ENCODE peak calls at places on chromosomes 6 and 20, in eight cellular contexts. W is PC-3, P is neuronal stem cell, S is H9, C is H1, M is GM23248, E is DND-41, J is IMR-90. F is an unnamed sample. For H3K4me1, the result is how much of the 10 kb centered on the place peaks cover.

GRCh38 chr6:35275417-35275816 is 15.9 kb downstream of the ZNF76 start:
- DNase-seq in W (no peak), P (no peak), S (no peak), C (no peak), M (peak), E (no peak), J (no peak), F (no peak)

GRCh38 chr6:116036885-116037284 is 23.8 kb downstream of the FRK start:
- DNase-seq in W (peak), P (no peak), S (no peak), C (no peak), M (no peak), E (no peak), J (no peak), F (no peak)

GRCh38 chr6:46090115-46091079 is 39.4 kb upstream of the ENPP4 start:
- DNase-seq in W (peak), P (peak), S (peak), C (peak), M (peak), E (peak), J (peak), F (peak)

GRCh38 chr20:24832518-24832917 is 116.6 kb upstream of the CST7 start:
- DNase-seq in W (no peak), P (no peak), S (no peak), C (no peak), M (no peak), E (no peak), J (no peak), F (no peak)

GRCh38 chr6:64691069-64691468 is 1016.0 kb downstream of the EYS start:
- DNase-seq in W (peak), P (no peak), S (no peak), C (no peak), M (no peak), E (no peak), J (no peak), F (no peak)

GRCh38 chr6:114108119-114109002 is 137.4 kb upstream of the HDAC2 start:
- DNase-seq in W (peak), P (peak), S (peak), C (peak), M (peak), E (peak), J (peak), F (peak)

GRCh38 chr6:149318581-149319286 is 1.2 kb downstream of the TAB2 start:
- DNase-seq in W (peak), P (no peak), S (no peak), C (no peak), M (peak), E (no peak), J (no peak), F (peak)

GRCh38 chr6:109454483-109455160 is 950 bp downstream of the MICAL1 start:
- DNase-seq in W (no peak), P (no peak), S (no peak), C (no peak), M (peak), E (peak), J (peak), F (peak)

GRCh38 chr6:141403827-141404226 is 728.9 kb upstream of the GJE1 start:
- DNase-seq in W (no peak), P (no peak), S (no peak), C (no peak), M (peak), E (no peak), J (no peak), F (no peak)

GRCh38 chr6:100775667-100776066 is 105.5 kb downstream of the ASCC3 start:
- DNase-seq in W (peak), P (no peak), S (no peak), C (no peak), M (peak), E (no peak), J (no peak), F (no peak)

GRCh38 chr6:155224031-155224451 is 39.8 kb upstream of the CLDN20 start:
- DNase-seq in W (peak), P (no peak), S (no peak), C (no peak), M (peak), E (no peak), J (peak), F (no peak)

GRCh38 chr6:44268095-44268628 is 2.1 kb upstream of the TMEM151B start:
- DNase-seq in W (peak), P (peak), S (peak), C (peak), M (peak), E (peak), J (peak), F (peak)

GRCh38 chr6:146904596-146904995 is 299.6 kb upstream of the STXBP5 start:
- DNase-seq in W (no peak), P (no peak), S (no peak), C (no peak), M (peak), E (no peak), J (no peak), F (no peak)
- H3K9ac ChIP-seq in W (no peak), P (no peak), S (no peak), C (no peak), M (no peak), E (no peak), J (no peak), F (no peak)

DNA sequence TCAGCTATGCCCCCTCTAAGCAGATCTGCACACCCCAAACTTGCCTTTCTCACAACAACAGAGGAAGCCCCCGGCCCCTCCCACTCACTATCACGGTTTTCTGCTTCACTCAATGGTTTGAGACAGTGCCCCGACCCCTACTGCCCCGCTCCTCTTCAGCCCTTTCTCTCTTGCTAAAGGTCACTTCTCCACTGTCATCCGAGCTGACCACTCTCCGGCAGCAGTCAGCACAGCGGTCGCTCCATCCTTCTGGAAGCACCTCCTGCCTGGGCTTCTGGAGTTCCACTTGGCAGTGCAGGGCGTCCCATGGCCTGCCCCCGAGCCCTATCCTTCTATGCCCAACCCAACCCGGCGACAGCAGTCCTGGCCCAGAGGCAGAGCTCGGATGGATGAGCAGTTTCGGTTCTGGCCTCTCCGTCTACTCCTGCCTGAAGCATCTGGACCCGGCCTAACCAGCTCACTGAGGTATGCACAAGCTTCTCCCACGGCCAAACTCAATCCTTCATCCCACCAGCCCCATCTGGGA is 4.1 kb downstream of the CTSZ start:
- DNase-seq in W (no peak), P (no peak), S (no peak), C (no peak), M (no peak), E (no peak), J (no peak), F (no peak)
- H3K4me1 ChIP-seq in W (under half), P (under half), S (under half), C (under half), M (under half), E (under half), J (under half), F (under half)

DNA sequence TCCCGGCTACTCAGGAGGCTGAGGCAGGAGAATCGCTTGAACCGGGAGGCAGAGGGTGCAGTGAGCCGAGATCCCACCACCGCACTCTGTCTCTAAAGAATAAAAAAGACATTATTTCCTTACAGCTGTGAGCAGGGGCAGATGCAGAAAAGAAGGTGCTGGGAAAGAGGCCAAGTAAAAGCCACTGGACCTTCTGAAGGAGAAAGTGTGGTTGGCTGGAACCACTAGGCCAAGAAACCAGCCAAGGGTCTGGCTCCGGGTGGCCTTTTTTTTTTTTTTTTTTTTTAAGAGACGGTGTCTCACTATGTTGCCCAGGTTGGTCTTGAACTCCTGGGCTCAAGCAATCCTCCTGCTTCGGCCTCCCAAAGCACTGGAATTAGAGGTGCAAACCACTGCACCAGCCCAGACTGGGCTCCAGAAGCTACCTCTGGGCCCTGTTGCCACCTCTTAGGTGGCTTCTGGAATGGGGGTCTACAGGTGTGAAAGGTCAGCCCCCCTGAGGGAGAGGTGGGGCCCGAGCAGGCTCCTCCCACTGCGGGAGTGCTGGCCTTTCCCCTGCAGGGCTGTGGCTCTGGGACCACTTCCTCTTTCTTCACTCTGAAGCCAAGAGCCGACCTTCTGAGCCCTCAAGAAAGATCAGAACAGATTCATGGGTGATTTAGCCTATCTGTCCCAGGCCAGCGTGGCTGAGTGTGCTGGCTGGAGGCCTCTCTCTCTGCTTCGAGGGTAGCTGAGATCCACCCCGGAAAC is at the start of gene FGD2:
- DNase-seq in W (no peak), P (no peak), S (no peak), C (no peak), M (no peak), E (no peak), J (no peak), F (no peak)
- H3K4me2 ChIP-seq in W (peak), P (no peak), S (no peak), C (no peak), M (no peak), E (no peak), J (no peak), F (peak)

GRCh38 chr6:52303178-52303577 is 18.6 kb upstream of the MCM3 start:
- DNase-seq in W (no peak), P (no peak), S (no peak), C (no peak), M (no peak), E (no peak), J (no peak), F (no peak)
- H3K9ac ChIP-seq in W (no peak), P (no peak), S (no peak), C (no peak), M (no peak), E (no peak), J (no peak), F (no peak)

GRCh38 chr6:84868149-84868548 is 103.8 kb upstream of the TBX18 start:
- DNase-seq in W (no peak), P (no peak), S (no peak), C (no peak), M (no peak), E (no peak), J (no peak), F (no peak)
- H3K4me1 ChIP-seq in W (under half), P (under half), S (under half), C (under half), M (under half), E (under half), J (under half), F (under half)

GRCh38 chr6:125203395-125203794 is 49.8 kb downstream of the TPD52L1 start:
- DNase-seq in W (peak), P (no peak), S (no peak), C (no peak), M (peak), E (no peak), J (no peak), F (no peak)

GRCh38 chr6:125197795-125198269 is 44.3 kb downstream of the TPD52L1 start:
- DNase-seq in W (peak), P (no peak), S (no peak), C (no peak), M (peak), E (no peak), J (peak), F (no peak)

GRCh38 chr6:125198285-125199009 is 44.9 kb downstream of the TPD52L1 start:
- DNase-seq in W (no peak), P (no peak), S (no peak), C (no peak), M (no peak), E (no peak), J (no peak), F (no peak)

GRCh38 chr6:125201961-125202729 is 48.6 kb downstream of the TPD52L1 start:
- DNase-seq in W (peak), P (no peak), S (no peak), C (no peak), M (peak), E (no peak), J (peak), F (no peak)

DNA sequence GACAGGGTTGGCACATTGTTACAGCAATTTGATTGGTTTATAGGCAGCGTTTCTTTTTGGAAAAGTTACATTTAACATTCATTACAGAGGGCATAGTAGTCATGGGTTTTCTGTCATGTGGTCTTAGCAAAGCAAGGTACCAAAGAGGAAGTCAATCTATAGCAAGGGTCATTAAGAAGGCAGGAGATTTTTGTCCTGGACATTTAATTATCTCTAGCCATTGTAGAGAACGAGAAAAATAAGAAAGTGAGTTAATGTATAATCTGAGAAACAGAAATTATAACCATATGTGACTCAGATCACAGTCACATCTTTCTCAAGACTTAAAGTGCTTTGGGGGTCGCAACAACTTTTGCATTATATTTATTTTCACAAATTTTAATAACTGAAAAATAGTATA is 47.4 kb downstream of the TPD52L1 start:
- DNase-seq in W (no peak), P (no peak), S (no peak), C (no peak), M (peak), E (no peak), J (no peak), F (no peak)
- H3K4me2 ChIP-seq in W (peak), P (no peak), S (no peak), C (no peak), M (no peak), E (no peak), J (no peak), F (no peak)

GRCh38 chr20:46118481-46119020 is 437 bp downstream of the CD40 start:
- DNase-seq in W (no peak), P (no peak), S (peak), C (peak), M (no peak), E (no peak), J (no peak), F (peak)
- H3K9ac ChIP-seq in W (no peak), P (no peak), S (peak), C (peak), M (peak), E (no peak), J (no peak), F (peak)

F was measured in MM.1S.